ENCODE peak calls at places on chromosomes 2 and 18, in eight cellular contexts. P is MCF 10A, A is astrocyte of the spinal cord, V is fibroblast of the aortic adventitia, H is epithelial cell of proximal tubule, R is Peyer's patch, L is NCI-H510A, F is PC-3. B is an unnamed sample.

GRCh38 chr2:113072584-113072983 is 4.8 kb downstream of the IL1F10 start:
- DNase-seq in P (no peak), A (no peak), V (no peak), H (no peak), R (no peak), L (no peak), F (no peak), B (no peak)

GRCh38 chr18:46431522-46432171 is 225.4 kb downstream of the LOXHD1 start:
- DNase-seq in P (no peak), A (no peak), V (no peak), H (no peak), R (no peak), L (no peak), F (no peak), B (no peak)

GRCh38 chr2:166057363-166058169 is 70.3 kb downstream of the SCN1A start:
- DNase-seq in P (peak; percentile 44), A (peak; percentile 25), V (peak; percentile 62), H (no peak), R (no peak), L (no peak), F (peak; percentile 68), B (no peak)

GRCh38 chr2:74632209-74632938 is 15.8 kb downstream of the M1AP start:
- DNase-seq in P (peak; percentile 20), A (peak; percentile 34), V (peak; percentile 12), H (no peak), R (no peak), L (no peak), F (peak; percentile 34), B (no peak)

GRCh38 chr2:72946466-72946865 is 29.1 kb downstream of the EMX1 start:
- DNase-seq in P (no peak), A (no peak), V (no peak), H (no peak), R (no peak), L (no peak), F (no peak), B (no peak)

GRCh38 chr18:67665266-67665665 is 148.7 kb upstream of the DSEL start:
- DNase-seq in P (peak; percentile 4), A (peak; percentile 34), V (peak; percentile 40), H (peak; percentile 9), R (no peak), L (no peak), F (peak; percentile 75), B (no peak)

GRCh38 chr18:22267697-22268096 is 98.3 kb downstream of the GATA6 start:
- DNase-seq in P (no peak), A (no peak), V (no peak), H (no peak), R (no peak), L (no peak), F (no peak), B (no peak)

GRCh38 chr18:55588876-55589595 is 1.0 kb upstream of the TCF4 start:
- DNase-seq in P (peak; percentile 24), A (peak; percentile 53), V (no peak), H (no peak), R (no peak), L (no peak), F (peak; percentile 22), B (no peak)

GRCh38 chr2:40716879-40717278 is 265.0 kb upstream of the SLC8A1 start:
- DNase-seq in P (peak; percentile 88), A (peak; percentile 71), V (peak; percentile 78), H (no peak), R (no peak), L (no peak), F (peak; percentile 95), B (no peak)

GRCh38 chr2:62447411-62447810 is 58.6 kb downstream of the TMEM17 start:
- DNase-seq in P (no peak), A (no peak), V (no peak), H (no peak), R (no peak), L (no peak), F (peak; percentile 4), B (no peak)

GRCh38 chr2:152354069-152354755 is 19.2 kb downstream of the FMNL2 start:
- DNase-seq in P (no peak), A (no peak), V (peak; percentile 79), H (no peak), R (no peak), L (no peak), F (no peak), B (no peak)

GRCh38 chr2:204022550-204022949 is 86.0 kb downstream of the ICOS start:
- DNase-seq in P (no peak), A (no peak), V (no peak), H (no peak), R (no peak), L (no peak), F (no peak), B (no peak)

GRCh38 chr18:74722237-74722636 is 124.6 kb downstream of the ZNF407 start:
- DNase-seq in P (peak; percentile 75), A (peak; percentile 4), V (peak; percentile 76), H (no peak), R (no peak), L (no peak), F (peak; percentile 35), B (no peak)

GRCh38 chr18:36559458-36559857 is 261.9 kb downstream of the FHOD3 start:
- DNase-seq in P (no peak), A (no peak), V (no peak), H (no peak), R (no peak), L (no peak), F (no peak), B (no peak)

GRCh38 chr18:47680488-47680887 is 250.0 kb downstream of the SMAD2 start:
- DNase-seq in P (no peak), A (no peak), V (no peak), H (no peak), R (no peak), L (no peak), F (no peak), B (no peak)

GRCh38 chr2:161030260-161031063 is 129.8 kb upstream of the TANK start:
- DNase-seq in P (peak; percentile 97), A (peak; percentile 97), V (peak; percentile 99), H (peak; percentile 98), R (no peak), L (no peak), F (peak; percentile 90), B (no peak)

GRCh38 chr2:136858656-136859055 is 93.3 kb downstream of the THSD7B start:
- DNase-seq in P (no peak), A (no peak), V (no peak), H (no peak), R (no peak), L (no peak), F (no peak), B (no peak)